ENCODE peak calls at places on chromosomes 7 and 10, in eight cellular contexts. S is GM06990; Z is Calu3; R is endothelial cell; C is epithelial cell of esophagus; O is osteocyte; X is CD8-positive, alpha-beta T cell; J is heart right ventricle. L is an unnamed sample.
A peak's percentile ranks its signal among the peaks of the same experiment; 100 is the strongest.

GRCh38 chr10:34432589-34432988 is 382.5 kb downstream of the PARD3 start:
- DNase-seq in S (no peak), Z (no peak), R (no peak), C (peak; percentile 62), O (no peak), X (no peak), J (no peak), L (no peak)

GRCh38 chr7:17099083-17099973 is 199.1 kb upstream of the AHR start:
- DNase-seq in S (no peak), Z (peak; percentile 78), R (no peak), C (peak; percentile 98), O (no peak), X (no peak), J (no peak), L (no peak)

GRCh38 chr10:15121707-15122106 is 24.6 kb downstream of the RPP38 start:
- DNase-seq in S (no peak), Z (no peak), R (no peak), C (no peak), O (no peak), X (no peak), J (no peak), L (no peak)

GRCh38 chr10:72540193-72540807 is 85.6 kb downstream of the MICU1 start:
- DNase-seq in S (no peak), Z (no peak), R (no peak), C (no peak), O (no peak), X (no peak), J (no peak), L (no peak)

GRCh38 chr10:24341897-24342296 is 133.0 kb downstream of the KIAA1217 start:
- DNase-seq in S (no peak), Z (no peak), R (no peak), C (no peak), O (no peak), X (no peak), J (no peak), L (no peak)

GRCh38 chr10:15324611-15325010 is 46.5 kb downstream of the FAM171A1 start:
- DNase-seq in S (no peak), Z (no peak), R (no peak), C (no peak), O (no peak), X (no peak), J (no peak), L (peak; percentile 76)

GRCh38 chr10:29105516-29106215 is 183.2 kb upstream of the LYZL1 start:
- DNase-seq in S (no peak), Z (peak; percentile 19), R (no peak), C (no peak), O (no peak), X (no peak), J (no peak), L (peak; percentile 63)

GRCh38 chr7:106064836-106065559 is 47.1 kb downstream of the SYPL1 start:
- DNase-seq in S (no peak), Z (peak; percentile 81), R (no peak), C (peak; percentile 99), O (peak; percentile 93), X (no peak), J (peak; percentile 91), L (peak; percentile 87)

GRCh38 chr7:21966271-21966670 is 20.6 kb upstream of the CDCA7L start:
- DNase-seq in S (peak; percentile 61), Z (no peak), R (no peak), C (no peak), O (no peak), X (no peak), J (no peak), L (no peak)

GRCh38 chr10:12513775-12514663 is 164.7 kb downstream of the CAMK1D start:
- DNase-seq in S (no peak), Z (no peak), R (no peak), C (no peak), O (peak; percentile 54), X (no peak), J (no peak), L (no peak)

GRCh38 chr10:68043030-68043429 is 32.1 kb downstream of the HERC4 start:
- DNase-seq in S (no peak), Z (no peak), R (no peak), C (peak; percentile 24), O (no peak), X (no peak), J (no peak), L (no peak)

GRCh38 chr7:38594931-38595330 is 36.2 kb downstream of the AMPH start:
- DNase-seq in S (no peak), Z (no peak), R (no peak), C (no peak), O (no peak), X (no peak), J (no peak), L (no peak)

GRCh38 chr7:133026210-133026859 is 55.6 kb downstream of the CHCHD3 start:
- DNase-seq in S (no peak), Z (no peak), R (no peak), C (no peak), O (no peak), X (no peak), J (no peak), L (no peak)

GRCh38 chr7:151381333-151382078 is 28.3 kb downstream of the WDR86 start:
- DNase-seq in S (no peak), Z (no peak), R (no peak), C (no peak), O (no peak), X (peak; percentile 15), J (no peak), L (no peak)

GRCh38 chr10:5858811-5859210 is 30.9 kb downstream of the ANKRD16 start:
- DNase-seq in S (no peak), Z (no peak), R (no peak), C (no peak), O (no peak), X (no peak), J (no peak), L (no peak)

GRCh38 chr10:57338823-57339558 is 928.7 kb downstream of the IPMK start:
- DNase-seq in S (no peak), Z (peak; percentile 45), R (peak; percentile 40), C (peak; percentile 47), O (no peak), X (no peak), J (no peak), L (peak; percentile 43)

GRCh38 chr7:118855290-118855689 is 630.8 kb downstream of the ANKRD7 start:
- DNase-seq in S (no peak), Z (no peak), R (no peak), C (no peak), O (no peak), X (no peak), J (no peak), L (no peak)

GRCh38 chr10:109018892-109019507 is 904.3 kb downstream of the XPNPEP1 start:
- DNase-seq in S (no peak), Z (no peak), R (no peak), C (no peak), O (no peak), X (no peak), J (no peak), L (no peak)

GRCh38 chr10:45418859-45419672 is 45.0 kb downstream of the ALOX5 start:
- DNase-seq in S (peak; percentile 85), Z (peak; percentile 30), R (peak; percentile 68), C (peak; percentile 15), O (peak; percentile 84), X (peak; percentile 42), J (peak; percentile 80), L (no peak)

GRCh38 chr7:99618726-99619125 is 2.0 kb downstream of the ZSCAN25 start:
- DNase-seq in S (no peak), Z (no peak), R (no peak), C (peak; percentile 96), O (no peak), X (no peak), J (no peak), L (no peak)

GRCh38 chr7:99617187-99617781 is 538 bp downstream of the ZSCAN25 start:
- DNase-seq in S (no peak), Z (no peak), R (no peak), C (no peak), O (peak; percentile 54), X (no peak), J (no peak), L (no peak)

GRCh38 chr7:99614495-99614894 is 2.3 kb upstream of the ZSCAN25 start:
- DNase-seq in S (no peak), Z (no peak), R (no peak), C (no peak), O (no peak), X (no peak), J (no peak), L (no peak)

GRCh38 chr7:99615989-99616358 is 772 bp upstream of the ZSCAN25 start:
- DNase-seq in S (no peak), Z (no peak), R (no peak), C (no peak), O (peak; percentile 56), X (no peak), J (no peak), L (no peak)

GRCh38 chr7:99616359-99617186 is at the start of gene ZSCAN25:
- DNase-seq in S (peak; percentile 90), Z (peak; percentile 85), R (peak; percentile 88), C (peak; percentile 91), O (peak; percentile 93), X (peak; percentile 83), J (peak; percentile 91), L (peak; percentile 79)
- TF ChIP-seq CTCF in S (peak; percentile 76), Z (no peak), R (no peak), C (no peak), O (peak; percentile 58), X (no peak), J (no peak), L (peak; percentile 38)

GRCh38 chr10:123284022-123284421 is 129.8 kb downstream of the BUB3 start:
- DNase-seq in S (no peak), Z (no peak), R (no peak), C (peak; percentile 32), O (no peak), X (no peak), J (no peak), L (no peak)
- TF ChIP-seq CTCF in S (peak; percentile 13), Z (no peak), R (no peak), C (peak; percentile 16), O (no peak), X (no peak), J (no peak), L (peak; percentile 12)

GRCh38 chr10:17225823-17226222 is 2.2 kb upstream of the VIM start:
- DNase-seq in S (no peak), Z (no peak), R (no peak), C (no peak), O (no peak), X (no peak), J (no peak), L (no peak)

GRCh38 chr10:17226891-17227303 is 1.1 kb upstream of the VIM start:
- DNase-seq in S (no peak), Z (no peak), R (no peak), C (no peak), O (no peak), X (no peak), J (no peak), L (no peak)

GRCh38 chr10:17228081-17229015 is at the start of gene VIM:
- DNase-seq in S (peak; percentile 89), Z (peak; percentile 90), R (peak; percentile 83), C (peak; percentile 93), O (peak; percentile 96), X (peak; percentile 81), J (peak; percentile 92), L (peak; percentile 92)

GRCh38 chr10:17229016-17229716 is 1.1 kb downstream of the VIM start:
- DNase-seq in S (peak; percentile 84), Z (peak; percentile 70), R (peak; percentile 90), C (peak; percentile 58), O (peak; percentile 96), X (peak; percentile 76), J (peak; percentile 91), L (peak; percentile 87)

GRCh38 chr10:17227367-17228080 is 517 bp upstream of the VIM start:
- DNase-seq in S (peak; percentile 52), Z (no peak), R (no peak), C (no peak), O (no peak), X (no peak), J (no peak), L (no peak)
- TF ChIP-seq CTCF in S (peak; percentile 6), Z (peak; percentile 36), R (peak; percentile 91), C (peak; percentile 25), O (peak; percentile 57), X (peak; percentile 73), J (peak; percentile 53), L (peak; percentile 34)

GRCh38 chr10:102620138-102620591 is 24.1 kb upstream of the TRIM8 start:
- DNase-seq in S (no peak), Z (no peak), R (no peak), C (no peak), O (no peak), X (no peak), J (peak; percentile 79), L (no peak)
- TF ChIP-seq CTCF in S (no peak), Z (no peak), R (no peak), C (no peak), O (no peak), X (no peak), J (no peak), L (no peak)